ENCODE peak calls at places on chromosome 14, in seven cellular contexts. D, X, C, F, O, I and Y are unnamed samples.

GRCh38 chr14:29028973-29029582 is 262.5 kb downstream of the FOXG1 start:
- DNase-seq in D (peak), X (no peak), C (no peak), F (peak), O (no peak), I (peak), Y (no peak)

GRCh38 chr14:88005050-88005481 is at the start of gene GPR65:
- DNase-seq in D (no peak), X (no peak), C (no peak), F (no peak), O (no peak), I (no peak), Y (no peak)

GRCh38 chr14:68047910-68048309 is 228.3 kb downstream of the RAD51B start:
- DNase-seq in D (no peak), X (no peak), C (no peak), F (peak), O (no peak), I (peak), Y (no peak)

GRCh38 chr14:21267886-21268611 is 1.2 kb downstream of the HNRNPC start:
- DNase-seq in D (no peak), X (no peak), C (no peak), F (peak), O (no peak), I (no peak), Y (no peak)

GRCh38 chr14:70619708-70620107 is 19.3 kb upstream of the MED6 start:
- DNase-seq in D (no peak), X (no peak), C (no peak), F (no peak), O (no peak), I (no peak), Y (no peak)

GRCh38 chr14:102954081-102954789 is 31.8 kb downstream of the AMN start:
- DNase-seq in D (no peak), X (no peak), C (no peak), F (no peak), O (no peak), I (no peak), Y (no peak)

GRCh38 chr14:86501611-86502010 is 971.7 kb downstream of the FLRT2 start:
- DNase-seq in D (no peak), X (no peak), C (no peak), F (no peak), O (no peak), I (no peak), Y (no peak)

GRCh38 chr14:51097287-51097686 is 2.4 kb upstream of the TRIM9 start:
- DNase-seq in D (no peak), X (no peak), C (no peak), F (no peak), O (no peak), I (no peak), Y (no peak)

GRCh38 chr14:75824328-75824727 is 157.5 kb downstream of the TGFB3 start:
- DNase-seq in D (no peak), X (no peak), C (no peak), F (no peak), O (no peak), I (no peak), Y (no peak)

GRCh38 chr14:70192915-70193314 is 4.2 kb upstream of the SLC8A3 start:
- DNase-seq in D (no peak), X (no peak), C (no peak), F (no peak), O (no peak), I (no peak), Y (no peak)

GRCh38 chr14:91159182-91159581 is 45.3 kb downstream of the DGLUCY start:
- DNase-seq in D (no peak), X (peak), C (no peak), F (no peak), O (no peak), I (no peak), Y (no peak)

GRCh38 chr14:65100905-65101541 is 1.3 kb downstream of the MAX start:
- DNase-seq in D (no peak), X (no peak), C (no peak), F (peak), O (no peak), I (peak), Y (no peak)

GRCh38 chr14:70856851-70857498 is 47.7 kb upstream of the MAP3K9 start:
- DNase-seq in D (no peak), X (no peak), C (no peak), F (peak), O (no peak), I (peak), Y (no peak)

GRCh38 chr14:106556665-106557289 is 1030.4 kb downstream of the TMEM121 start:
- DNase-seq in D (peak), X (no peak), C (no peak), F (no peak), O (no peak), I (no peak), Y (no peak)

GRCh38 chr14:22900088-22900799 is 17.2 kb downstream of the REM2 start:
- DNase-seq in D (no peak), X (no peak), C (no peak), F (peak), O (no peak), I (peak), Y (no peak)

GRCh38 chr14:50230601-50231474 is 540 bp downstream of the SOS2 start:
- DNase-seq in D (peak), X (peak), C (peak), F (peak), O (peak), I (peak), Y (peak)

GRCh38 chr14:93703941-93704340 is 84.3 kb downstream of the PRIMA1 start:
- DNase-seq in D (no peak), X (no peak), C (no peak), F (no peak), O (no peak), I (no peak), Y (no peak)

GRCh38 chr14:24790196-24790595 is 156.2 kb upstream of the GZMB start:
- DNase-seq in D (no peak), X (no peak), C (no peak), F (no peak), O (no peak), I (no peak), Y (no peak)

GRCh38 chr14:88576222-88576621 is 13.4 kb downstream of the ZC3H14 start:
- DNase-seq in D (no peak), X (no peak), C (no peak), F (no peak), O (no peak), I (no peak), Y (no peak)

GRCh38 chr14:63249112-63249511 is 44.9 kb downstream of the RHOJ start:
- DNase-seq in D (no peak), X (no peak), C (no peak), F (peak), O (no peak), I (peak), Y (no peak)

GRCh38 chr14:27890259-27890658 is 876.3 kb upstream of the FOXG1 start:
- DNase-seq in D (no peak), X (no peak), C (no peak), F (no peak), O (no peak), I (no peak), Y (no peak)

GRCh38 chr14:69346710-69347109 is 51.4 kb downstream of the ERH start:
- DNase-seq in D (peak), X (no peak), C (no peak), F (no peak), O (peak), I (peak), Y (no peak)

GRCh38 chr14:55780156-55780946 is 200.3 kb downstream of the KTN1 start:
- DNase-seq in D (peak), X (peak), C (peak), F (peak), O (peak), I (peak), Y (peak)

GRCh38 chr14:94458096-94458495 is 5.5 kb upstream of the SERPINA11 start:
- DNase-seq in D (no peak), X (no peak), C (no peak), F (no peak), O (no peak), I (no peak), Y (no peak)

GRCh38 chr14:90409209-90409730 is 12.4 kb downstream of the CALM1 start:
- DNase-seq in D (no peak), X (no peak), C (no peak), F (peak), O (peak), I (peak), Y (peak)

GRCh38 chr14:60164717-60165546 is at the start of gene DHRS7:
- DNase-seq in D (peak), X (peak), C (peak), F (peak), O (peak), I (peak), Y (peak)
- TF ChIP-seq CTCF in D (peak), X (peak), C (peak), F (no peak), O (peak), I (peak), Y (peak)

GRCh38 chr14:32933623-32933942 is 5.1 kb upstream of the NPAS3 start:
- DNase-seq in D (no peak), X (no peak), C (no peak), F (peak), O (no peak), I (peak), Y (no peak)
- TF ChIP-seq CTCF in D (no peak), X (no peak), C (no peak), F (peak), O (no peak), I (no peak), Y (no peak)

DNA sequence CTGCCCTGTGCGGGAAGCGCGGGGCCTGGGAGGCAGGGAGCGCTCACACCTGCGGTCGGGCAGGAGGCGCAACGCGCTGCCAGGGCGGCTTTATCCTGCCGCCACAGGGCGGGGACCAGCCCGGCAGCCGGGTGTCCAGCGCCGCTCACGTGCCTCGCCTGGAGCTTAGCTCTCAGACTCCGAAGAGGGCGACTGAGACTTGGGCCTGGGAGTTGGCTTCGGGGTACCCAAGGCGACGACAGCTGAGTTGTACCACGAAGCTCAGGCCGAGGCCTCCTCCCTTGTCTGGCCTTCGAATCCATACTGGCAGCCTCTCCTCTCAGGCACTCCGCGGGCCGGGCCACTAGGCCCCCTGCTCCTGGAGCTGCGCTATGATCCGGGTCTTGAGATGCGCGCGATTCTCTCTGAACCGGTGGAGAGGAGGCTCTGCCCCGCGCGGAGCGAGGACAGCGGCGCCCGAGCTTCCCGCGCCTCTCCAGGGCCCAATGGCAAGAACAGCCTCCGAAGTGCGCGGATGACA is 6.9 kb downstream of the SIX1 start:
- DNase-seq in D (no peak), X (no peak), C (no peak), F (no peak), O (no peak), I (no peak), Y (no peak)
- TF ChIP-seq CTCF in D (no peak), X (no peak), C (no peak), F (no peak), O (no peak), I (no peak), Y (no peak)

DNA sequence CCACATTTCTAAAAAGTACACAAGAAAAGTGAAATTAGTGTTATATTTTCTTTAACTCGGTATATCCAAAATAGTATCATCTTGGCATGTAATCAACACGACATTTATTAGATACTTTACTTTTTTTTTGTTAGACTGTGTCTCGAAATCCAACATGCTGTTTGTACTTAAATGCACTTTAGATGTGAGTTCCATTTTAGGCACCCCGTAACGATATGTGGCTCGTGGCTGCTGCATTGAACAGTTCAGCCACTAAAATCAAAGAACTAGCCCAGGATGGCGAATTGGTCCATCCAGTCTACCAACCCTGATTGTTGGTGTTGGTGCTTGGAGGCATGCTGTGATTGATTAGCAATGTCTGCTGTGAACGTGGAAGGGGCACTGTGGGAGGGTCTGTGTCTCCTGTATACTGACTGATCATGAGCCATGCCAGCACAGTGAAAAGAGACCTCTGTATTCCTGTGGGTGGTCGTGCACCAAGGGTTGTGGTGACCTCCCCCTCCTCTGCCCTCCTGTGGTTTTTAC is 63.1 kb upstream of the DLK1 start:
- DNase-seq in D (no peak), X (no peak), C (no peak), F (no peak), O (no peak), I (no peak), Y (no peak)
- TF ChIP-seq CTCF in D (no peak), X (no peak), C (no peak), F (no peak), O (no peak), I (no peak), Y (no peak)

DNA sequence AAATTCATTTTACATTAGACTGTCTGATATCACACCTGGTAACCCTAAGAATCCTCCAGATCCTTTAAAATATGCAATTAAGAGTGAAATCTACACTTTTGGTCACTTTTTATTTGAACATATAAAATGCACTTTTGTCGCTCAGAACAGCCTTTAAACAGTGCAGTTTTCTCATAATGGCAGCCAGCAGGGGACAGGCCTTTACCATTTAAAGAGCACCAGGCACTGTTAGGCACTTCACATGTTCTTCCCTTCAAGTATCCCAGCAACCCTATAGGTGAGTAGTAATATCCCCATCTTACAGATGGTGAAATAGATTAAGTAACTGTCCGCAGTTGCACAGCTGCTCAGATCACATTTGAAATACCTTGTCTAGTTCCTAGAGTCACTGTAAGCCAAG is 11.3 kb upstream of the SAMD4A start:
- DNase-seq in D (no peak), X (no peak), C (no peak), F (no peak), O (no peak), I (no peak), Y (no peak)
- TF ChIP-seq CTCF in D (no peak), X (no peak), C (no peak), F (no peak), O (peak), I (peak), Y (peak)

GRCh38 chr14:37550511-37550910 is 44.5 kb downstream of the FOXA1 start:
- DNase-seq in D (no peak), X (no peak), C (no peak), F (peak), O (no peak), I (peak), Y (peak)
- TF ChIP-seq CTCF in D (no peak), X (no peak), C (no peak), F (no peak), O (no peak), I (no peak), Y (no peak)

DNA sequence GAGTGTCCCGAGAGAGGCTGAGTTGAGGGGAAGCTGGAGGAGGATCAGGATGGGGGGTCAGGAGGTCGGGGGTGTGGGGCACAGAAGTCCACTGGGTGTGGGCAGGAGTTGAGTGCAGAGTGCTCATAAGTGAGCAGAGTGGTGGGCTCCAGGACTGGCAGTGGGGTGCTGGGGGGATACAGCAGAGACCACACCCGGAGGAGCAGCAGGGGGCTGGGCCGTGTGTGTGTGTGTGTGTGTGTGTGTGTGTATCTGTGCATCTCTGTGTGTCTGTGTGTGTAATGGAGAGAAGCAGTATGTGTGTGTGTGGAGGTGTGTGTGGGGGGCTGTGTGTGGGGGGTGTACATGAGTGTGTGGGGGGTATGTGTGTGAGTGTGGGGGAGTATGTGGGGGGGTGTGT is 4.9 kb upstream of the NUDT14 start:
- DNase-seq in D (no peak), X (no peak), C (no peak), F (no peak), O (no peak), I (no peak), Y (no peak)
- TF ChIP-seq CTCF in D (no peak), X (no peak), C (no peak), F (no peak), O (no peak), I (no peak), Y (no peak)

GRCh38 chr14:82112210-82112839 is 578.7 kb upstream of the SEL1L start:
- DNase-seq in D (no peak), X (no peak), C (no peak), F (no peak), O (no peak), I (no peak), Y (no peak)

GRCh38 chr14:82113007-82113406 is 579.4 kb upstream of the SEL1L start:
- DNase-seq in D (no peak), X (no peak), C (no peak), F (no peak), O (no peak), I (no peak), Y (no peak)

DNA sequence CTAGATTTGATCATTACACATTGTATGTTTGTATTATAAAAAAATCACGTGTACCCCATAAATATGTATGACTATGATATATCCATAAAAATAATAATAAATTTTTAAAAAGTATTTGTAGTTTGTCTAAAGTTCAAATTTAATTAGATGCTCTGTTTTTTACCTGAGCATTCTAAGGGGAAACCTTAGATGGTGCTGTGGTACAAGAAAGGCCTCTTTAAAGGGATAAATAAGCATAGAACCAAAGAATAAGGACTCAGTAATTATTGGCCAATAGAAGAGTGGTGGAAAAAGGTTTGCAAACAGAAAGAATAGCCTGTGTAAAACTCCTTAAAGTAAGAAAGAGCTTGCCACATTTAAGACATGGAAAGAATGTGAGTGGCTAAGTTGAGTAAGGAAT is 580.1 kb upstream of the SEL1L start:
- DNase-seq in D (no peak), X (no peak), C (no peak), F (no peak), O (no peak), I (no peak), Y (no peak)
- TF ChIP-seq CTCF in D (no peak), X (no peak), C (no peak), F (no peak), O (no peak), I (no peak), Y (no peak)

DNA sequence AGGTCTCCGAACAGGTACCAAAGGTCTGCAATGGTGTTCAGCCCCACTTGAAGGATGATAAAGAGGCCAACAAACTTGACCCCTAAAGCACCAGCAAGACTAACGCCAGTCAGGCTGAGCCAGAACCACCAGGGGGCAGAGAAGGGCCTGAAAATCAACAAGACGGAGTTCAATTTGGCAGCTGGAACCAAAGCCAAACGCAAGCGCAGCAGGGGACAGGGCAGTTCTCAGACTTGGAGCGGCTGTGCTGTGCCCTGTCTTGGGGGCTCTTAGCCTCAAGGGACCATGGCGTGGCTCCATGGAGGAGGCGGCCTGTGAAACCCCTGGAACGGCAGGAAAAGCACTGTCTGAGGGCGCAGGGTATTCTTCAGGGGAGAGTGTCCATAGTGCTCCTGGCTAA is 19.6 kb downstream of the POMT2 start:
- DNase-seq in D (peak), X (peak), C (peak), F (peak), O (peak), I (peak), Y (peak)
- TF ChIP-seq CTCF in D (peak), X (peak), C (peak), F (peak), O (peak), I (peak), Y (peak)